ENCODE peak calls at places on chromosomes 4 and X, in ten cellular contexts. F is trophoblast cell, Q is colonic mucosa, Z is HCT116, W is aorta, D is left ventricle myocardium inferior, M is DND-41, B is body of pancreas, G is tibial artery, V is H1. K is an unnamed sample. For H3K4me1, the result is how much of the 10 kb centered on the place peaks cover.

GRCh38 chr4:88804234-88804633 is 106.6 kb upstream of the NAP1L5 start:
- DNase-seq in F (no peak), Q (no peak), Z (no peak), W (no peak), D (no peak), M (no peak), B (no peak), G (no peak), V (no peak), K (no peak)

GRCh38 chrX:8738588-8739189 is 6.8 kb upstream of the ANOS1 start:
- DNase-seq in F (peak), Q (peak), Z (no peak), W (no peak), D (no peak), M (peak), B (peak), G (peak), V (no peak), K (no peak)

GRCh38 chr4:156771171-156771837 is 200.3 kb downstream of the PDGFC start:
- DNase-seq in F (peak), Q (no peak), Z (peak), W (peak), D (no peak), M (no peak), B (peak), G (no peak), V (no peak), K (no peak)

GRCh38 chr4:138522366-138522765 is 280.2 kb upstream of the SLC7A11 start:
- DNase-seq in F (no peak), Q (no peak), Z (peak), W (no peak), D (no peak), M (no peak), B (no peak), G (no peak), V (no peak), K (peak)

GRCh38 chr4:102883278-102883677 is 14.5 kb downstream of the CISD2 start:
- DNase-seq in F (no peak), Q (no peak), Z (no peak), W (no peak), D (no peak), M (no peak), B (no peak), G (no peak), V (no peak), K (no peak)

GRCh38 chr4:137861682-137862081 is 329.4 kb upstream of the PCDH18 start:
- DNase-seq in F (no peak), Q (no peak), Z (no peak), W (no peak), D (no peak), M (no peak), B (no peak), G (no peak), V (no peak), K (no peak)

GRCh38 chr4:152917533-152918395 is 18.4 kb upstream of the FHDC1 start:
- DNase-seq in F (no peak), Q (no peak), Z (no peak), W (no peak), D (no peak), M (no peak), B (no peak), G (no peak), V (no peak), K (no peak)

GRCh38 chr4:152100378-152101201 is 339.8 kb upstream of the GATB start:
- DNase-seq in F (no peak), Q (no peak), Z (peak), W (no peak), D (no peak), M (peak), B (peak), G (no peak), V (no peak), K (no peak)

GRCh38 chr4:22237155-22237751 is 278.6 kb downstream of the ADGRA3 start:
- DNase-seq in F (no peak), Q (peak), Z (peak), W (no peak), D (no peak), M (no peak), B (peak), G (no peak), V (peak), K (peak)

GRCh38 chr4:122152699-122153328 is 683 bp downstream of the BLTP1 start:
- DNase-seq in F (peak), Q (peak), Z (no peak), W (peak), D (peak), M (peak), B (peak), G (peak), V (no peak), K (no peak)

GRCh38 chrX:86806786-86807185 is 658.5 kb downstream of the DACH2 start:
- DNase-seq in F (no peak), Q (no peak), Z (no peak), W (no peak), D (no peak), M (no peak), B (peak), G (no peak), V (no peak), K (peak)

GRCh38 chr4:74583757-74584156 is 138.8 kb downstream of the AREG start:
- DNase-seq in F (no peak), Q (no peak), Z (no peak), W (no peak), D (no peak), M (no peak), B (no peak), G (no peak), V (no peak), K (no peak)

GRCh38 chrX:12978205-12979010 is 3.5 kb downstream of the TMSB4X start:
- DNase-seq in F (no peak), Q (peak), Z (no peak), W (peak), D (peak), M (peak), B (peak), G (no peak), V (no peak), K (peak)

GRCh38 chr4:34108456-34108855 is 2135.9 kb downstream of the ARAP2 start:
- DNase-seq in F (no peak), Q (no peak), Z (no peak), W (no peak), D (no peak), M (no peak), B (no peak), G (no peak), V (no peak), K (no peak)

GRCh38 chr4:3267576-3268394 is 18.8 kb downstream of the MSANTD1 start:
- DNase-seq in F (peak), Q (peak), Z (no peak), W (no peak), D (no peak), M (no peak), B (no peak), G (peak), V (no peak), K (no peak)

GRCh38 chr4:14446311-14446710 is 556.0 kb upstream of the CPEB2 start:
- DNase-seq in F (no peak), Q (no peak), Z (no peak), W (no peak), D (no peak), M (no peak), B (no peak), G (no peak), V (no peak), K (no peak)

GRCh38 chrX:86014421-86014820 is 32.9 kb downstream of the CHM start:
- DNase-seq in F (no peak), Q (peak), Z (no peak), W (no peak), D (no peak), M (no peak), B (no peak), G (no peak), V (no peak), K (no peak)

GRCh38 chr4:12844111-12844510 is 640.0 kb downstream of the RAB28 start:
- DNase-seq in F (no peak), Q (no peak), Z (no peak), W (no peak), D (no peak), M (no peak), B (no peak), G (no peak), V (no peak), K (no peak)

GRCh38 chrX:56499372-56499771 is 64.1 kb upstream of the UBQLN2 start:
- DNase-seq in F (peak), Q (no peak), Z (no peak), W (no peak), D (no peak), M (no peak), B (no peak), G (no peak), V (no peak), K (no peak)

GRCh38 chrX:106484233-106484632 is 127.5 kb upstream of the RADX start:
- DNase-seq in F (no peak), Q (no peak), Z (no peak), W (no peak), D (no peak), M (no peak), B (no peak), G (no peak), V (no peak), K (no peak)

GRCh38 chr4:149203256-149204001 is 612.2 kb downstream of the IQCM start:
- DNase-seq in F (no peak), Q (no peak), Z (no peak), W (no peak), D (no peak), M (no peak), B (no peak), G (no peak), V (no peak), K (no peak)
- H3K27ac ChIP-seq in F (no peak), Q (no peak), Z (no peak), W (no peak), D (peak), M (no peak), B (no peak), G (no peak), V (no peak), K (no peak)

GRCh38 chrX:30712214-30712613 is 59.0 kb downstream of the GK start:
- DNase-seq in F (no peak), Q (no peak), Z (no peak), W (no peak), D (no peak), M (no peak), B (no peak), G (no peak), V (no peak), K (no peak)
- H3K4me1 ChIP-seq in F (under half), Q (under half), Z (under half), W (under half), D (under half), M (under half), B (under half), G (under half), V (under half), K (under half)

DNA sequence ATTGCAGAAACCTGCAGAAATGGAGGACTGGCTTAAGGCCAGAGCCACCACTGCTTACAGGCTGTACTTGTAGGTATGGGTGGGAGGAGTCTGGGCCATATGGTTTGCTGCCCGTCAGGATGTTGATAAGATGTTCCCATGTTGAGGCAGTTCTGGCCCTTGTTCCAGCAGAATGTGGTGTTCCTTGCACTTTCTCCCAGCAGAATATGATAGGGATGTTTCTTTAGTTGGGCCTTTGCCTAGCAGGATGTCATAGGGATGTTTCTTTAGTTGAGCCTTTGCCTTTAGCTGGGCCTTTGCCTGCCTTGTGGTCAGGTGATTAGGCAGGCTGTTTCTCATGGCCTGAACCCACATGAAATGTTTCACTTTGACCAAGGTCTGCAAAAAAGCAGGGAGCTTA is 139.1 kb upstream of the PAQR3 start:
- DNase-seq in F (no peak), Q (no peak), Z (no peak), W (no peak), D (peak), M (no peak), B (peak), G (peak), V (no peak), K (no peak)
- H3K27ac ChIP-seq in F (no peak), Q (no peak), Z (no peak), W (no peak), D (peak), M (no peak), B (no peak), G (no peak), V (no peak), K (no peak)

GRCh38 chr4:10092481-10093272 is 23.9 kb downstream of the WDR1 start:
- DNase-seq in F (no peak), Q (no peak), Z (no peak), W (peak), D (peak), M (no peak), B (no peak), G (no peak), V (no peak), K (no peak)
- H3K4me1 ChIP-seq in F (under half), Q (under half), Z (under half), W (under half), D (half or more), M (under half), B (under half), G (half or more), V (under half), K (under half)

GRCh38 chr4:147791341-147791740 is 59.5 kb downstream of the ARHGAP10 start:
- DNase-seq in F (no peak), Q (no peak), Z (no peak), W (no peak), D (no peak), M (no peak), B (no peak), G (no peak), V (no peak), K (no peak)

GRCh38 chr4:147790412-147790811 is 58.5 kb downstream of the ARHGAP10 start:
- DNase-seq in F (peak), Q (no peak), Z (no peak), W (no peak), D (no peak), M (no peak), B (peak), G (no peak), V (no peak), K (no peak)

GRCh38 chr4:147788791-147789190 is 56.9 kb downstream of the ARHGAP10 start:
- DNase-seq in F (no peak), Q (no peak), Z (no peak), W (no peak), D (no peak), M (no peak), B (no peak), G (no peak), V (no peak), K (no peak)

GRCh38 chr4:147791870-147792269 is 60.0 kb downstream of the ARHGAP10 start:
- DNase-seq in F (peak), Q (no peak), Z (no peak), W (no peak), D (no peak), M (no peak), B (no peak), G (no peak), V (no peak), K (no peak)

DNA sequence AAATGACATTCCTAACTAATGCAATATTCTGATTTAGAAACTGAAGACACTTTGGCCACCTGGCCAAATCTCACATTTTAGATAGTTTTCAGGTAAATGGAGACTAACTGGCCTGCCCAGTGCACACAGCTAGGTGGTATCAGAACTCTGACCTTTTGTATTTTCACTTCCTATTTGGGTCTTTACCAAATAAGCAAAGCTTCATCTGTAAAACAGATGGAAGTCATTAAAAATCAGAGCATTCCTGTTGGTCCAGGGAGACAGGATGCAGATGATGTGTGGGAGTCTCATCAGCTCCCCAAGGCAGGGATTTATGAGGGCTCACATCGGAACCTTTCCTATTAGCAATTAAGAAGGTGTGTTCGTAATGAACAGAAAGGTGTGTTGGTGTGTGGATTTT is 57.7 kb downstream of the ARHGAP10 start:
- DNase-seq in F (no peak), Q (no peak), Z (no peak), W (no peak), D (no peak), M (no peak), B (no peak), G (no peak), V (no peak), K (no peak)
- H3K27ac ChIP-seq in F (no peak), Q (no peak), Z (no peak), W (no peak), D (peak), M (no peak), B (no peak), G (peak), V (no peak), K (no peak)

GRCh38 chr4:113958766-113959540 is 20.5 kb downstream of the ARSJ start:
- DNase-seq in F (no peak), Q (no peak), Z (peak), W (no peak), D (no peak), M (no peak), B (no peak), G (no peak), V (no peak), K (no peak)

GRCh38 chr4:113957961-113958360 is 21.5 kb downstream of the ARSJ start:
- DNase-seq in F (no peak), Q (no peak), Z (no peak), W (no peak), D (no peak), M (no peak), B (no peak), G (no peak), V (no peak), K (no peak)

GRCh38 chr4:113962719-113963274 is 16.6 kb downstream of the ARSJ start:
- DNase-seq in F (no peak), Q (no peak), Z (no peak), W (no peak), D (no peak), M (no peak), B (no peak), G (no peak), V (no peak), K (no peak)

GRCh38 chr4:113960684-113961321 is 18.6 kb downstream of the ARSJ start:
- DNase-seq in F (no peak), Q (no peak), Z (no peak), W (no peak), D (no peak), M (no peak), B (no peak), G (no peak), V (no peak), K (no peak)

GRCh38 chr4:113961322-113961698 is 18.1 kb downstream of the ARSJ start:
- DNase-seq in F (no peak), Q (no peak), Z (no peak), W (no peak), D (no peak), M (no peak), B (no peak), G (no peak), V (no peak), K (no peak)
- H3K4me1 ChIP-seq in F (under half), Q (under half), Z (under half), W (under half), D (under half), M (under half), B (under half), G (half or more), V (under half), K (under half)

GRCh38 chrX:15269618-15270521 is at the start of gene ASB9:
- DNase-seq in F (peak), Q (peak), Z (peak), W (peak), D (no peak), M (peak), B (peak), G (peak), V (no peak), K (no peak)

GRCh38 chrX:15274946-15275345 is 5.1 kb upstream of the ASB9 start:
- DNase-seq in F (no peak), Q (no peak), Z (no peak), W (no peak), D (no peak), M (no peak), B (no peak), G (no peak), V (no peak), K (no peak)

GRCh38 chrX:15269120-15269519 is 763 bp downstream of the ASB9 start:
- DNase-seq in F (no peak), Q (no peak), Z (no peak), W (no peak), D (no peak), M (no peak), B (no peak), G (no peak), V (no peak), K (no peak)
- H3K27ac ChIP-seq in F (no peak), Q (no peak), Z (peak), W (no peak), D (no peak), M (no peak), B (peak), G (no peak), V (no peak), K (no peak)

K was measured in iPS DF 6.9.